ENCODE peak calls at places on chromosomes 2 and 18, in ten cellular contexts. X, Z, Q, V, W, P, O, L, H and G are unnamed samples.

GRCh38 chr2:128454980-128455709 is 136.5 kb upstream of the HS6ST1 start:
- DNase-seq in P (peak), O (no peak), Q (no peak), Z (no peak), L (peak), X (no peak), H (no peak), W (no peak), V (peak), G (no peak)

GRCh38 chr2:158967114-158967730 is 1.2 kb upstream of the TANC1 start:
- DNase-seq in X (no peak), H (peak), Q (no peak), V (no peak), O (no peak), L (no peak), P (peak), Z (no peak), W (peak), G (no peak)

GRCh38 chr2:108534577-108535379 is 508 bp downstream of the LIMS1 start:
- DNase-seq in P (peak), H (peak), Q (peak), Z (no peak), O (peak), W (peak), L (peak), V (peak), X (no peak), G (peak)

GRCh38 chr2:73920577-73921545 is 5.8 kb upstream of the DGUOK start:
- DNase-seq in P (peak), L (peak), H (peak), Z (no peak), Q (no peak), W (no peak), X (peak), O (peak), V (peak), G (no peak)

GRCh38 chr18:46899274-46899948 is 17.9 kb downstream of the PIAS2 start:
- DNase-seq in X (no peak), Q (no peak), V (no peak), W (peak), O (peak), P (no peak), Z (no peak), H (peak), L (peak), G (no peak)

GRCh38 chr2:147460140-147460539 is 384.7 kb upstream of the ACVR2A start:
- DNase-seq in Z (no peak), W (no peak), L (no peak), X (no peak), P (no peak), V (no peak), H (no peak), O (no peak), Q (no peak), G (no peak)

GRCh38 chr2:225570000-225570399 is 170.5 kb downstream of the NYAP2 start:
- DNase-seq in P (no peak), Q (no peak), Z (no peak), V (no peak), O (no peak), W (no peak), H (peak), L (no peak), X (no peak), G (no peak)

GRCh38 chr18:57445488-57446319 is 10.5 kb downstream of the ONECUT2 start:
- DNase-seq in W (no peak), L (peak), Z (no peak), V (no peak), H (no peak), X (no peak), O (no peak), P (no peak), Q (peak), G (no peak)

GRCh38 chr2:241980193-241980592 is 110.7 kb downstream of the RTP5 start:
- DNase-seq in O (no peak), P (no peak), Z (no peak), Q (peak), W (no peak), V (peak), L (no peak), H (no peak), X (no peak), G (no peak)

GRCh38 chr2:172279214-172279613 is 148.2 kb upstream of the ITGA6 start:
- DNase-seq in P (no peak), O (no peak), L (no peak), Q (no peak), V (no peak), X (no peak), W (no peak), H (no peak), Z (no peak), G (no peak)

GRCh38 chr2:215830313-215830712 is 183.0 kb downstream of the MREG start:
- DNase-seq in X (peak), L (no peak), W (peak), Z (no peak), V (no peak), O (no peak), H (peak), Q (no peak), P (peak), G (no peak)

GRCh38 chr18:62332964-62333695 is 8.0 kb downstream of the TNFRSF11A start:
- DNase-seq in O (no peak), Z (no peak), H (no peak), L (no peak), V (no peak), Q (no peak), P (no peak), W (no peak), X (no peak), G (no peak)

GRCh38 chr2:190451561-190452176 is 43.5 kb downstream of the MFSD6 start:
- DNase-seq in X (no peak), P (no peak), Q (no peak), V (no peak), W (peak), Z (no peak), O (no peak), L (no peak), H (peak), G (no peak)

GRCh38 chr2:138421971-138422335 is 79.6 kb upstream of the SPOPL start:
- DNase-seq in L (no peak), W (peak), H (peak), P (no peak), Q (peak), X (peak), Z (no peak), V (no peak), O (no peak), G (no peak)

GRCh38 chr2:176096243-176096985 is 3.2 kb upstream of the HOXD12 start:
- DNase-seq in P (no peak), H (no peak), O (no peak), Q (no peak), V (no peak), W (peak), L (no peak), X (no peak), Z (no peak), G (no peak)

GRCh38 chr18:25233582-25234362 is 118.2 kb downstream of the ZNF521 start:
- DNase-seq in X (no peak), Z (no peak), W (peak), H (peak), P (no peak), L (no peak), O (no peak), Q (no peak), V (no peak), G (no peak)

GRCh38 chr2:44362207-44363015 is 664 bp downstream of the CAMKMT start:
- DNase-seq in L (peak), H (peak), W (peak), Q (peak), V (peak), P (peak), Z (peak), X (peak), O (peak), G (no peak)

GRCh38 chr2:219409619-219410018 is 8.6 kb upstream of the DES start:
- DNase-seq in P (peak), V (no peak), L (no peak), Z (no peak), O (no peak), X (no peak), W (no peak), Q (no peak), H (no peak), G (no peak)

GRCh38 chr2:207624170-207625013 is 802 bp downstream of the METTL21A start:
- DNase-seq in P (peak), V (peak), O (peak), H (peak), W (peak), X (no peak), Z (peak), Q (peak), L (peak), G (peak)

GRCh38 chr18:50424877-50425690 is 50.2 kb downstream of the SKA1 start:
- DNase-seq in X (no peak), Z (no peak), O (no peak), H (peak), W (no peak), L (no peak), V (no peak), P (no peak), Q (no peak), G (no peak)

GRCh38 chr18:35695803-35696202 is 114.3 kb downstream of the GALNT1 start:
- DNase-seq in O (no peak), Q (no peak), Z (no peak), P (no peak), W (no peak), L (no peak), X (no peak), H (no peak), V (no peak), G (no peak)

GRCh38 chr18:23065234-23065806 is 70.0 kb upstream of the CABLES1 start:
- DNase-seq in X (no peak), V (no peak), H (no peak), O (no peak), L (no peak), P (no peak), Z (no peak), Q (no peak), W (no peak), G (no peak)

GRCh38 chr2:9445089-9445488 is 21.6 kb downstream of the CPSF3 start:
- DNase-seq in V (no peak), O (peak), L (no peak), H (no peak), Q (no peak), P (no peak), Z (no peak), X (no peak), W (no peak), G (no peak)

GRCh38 chr18:58051765-58052460 is 7.9 kb downstream of the NEDD4L start:
- DNase-seq in H (peak), Q (no peak), L (no peak), W (peak), X (no peak), V (no peak), Z (no peak), O (peak), P (no peak), G (no peak)

GRCh38 chr2:207224814-207225482 is 59.2 kb upstream of the KLF7 start:
- DNase-seq in V (no peak), X (no peak), H (no peak), L (no peak), Q (no peak), W (no peak), Z (no peak), P (no peak), O (no peak), G (no peak)

GRCh38 chr18:11529081-11529480 is 80.3 kb upstream of the SLC35G4 start:
- DNase-seq in X (no peak), Z (no peak), L (no peak), Q (no peak), H (peak), W (no peak), P (no peak), V (no peak), O (no peak), G (no peak)

GRCh38 chr2:73730810-73731209 is 6.3 kb downstream of the TPRKB start:
- DNase-seq in H (no peak), O (no peak), X (no peak), W (no peak), V (peak), Z (no peak), Q (no peak), L (no peak), P (peak), G (no peak)

GRCh38 chr18:7201096-7201495 is 29.8 kb upstream of the LRRC30 start:
- DNase-seq in V (no peak), W (no peak), L (no peak), Q (no peak), X (no peak), P (no peak), Z (no peak), H (no peak), O (no peak), G (no peak)

GRCh38 chr18:35444636-35445035 is 53.1 kb downstream of the INO80C start:
- DNase-seq in Z (no peak), L (no peak), H (no peak), X (no peak), W (no peak), V (no peak), P (no peak), Q (no peak), O (no peak), G (no peak)

GRCh38 chr2:218395090-218395444 is 4.6 kb upstream of the CTDSP1 start:
- DNase-seq in X (no peak), Z (no peak), P (no peak), O (no peak), L (no peak), Q (no peak), H (no peak), V (no peak), W (no peak), G (no peak)

GRCh38 chr2:218394298-218395089 is 5.2 kb upstream of the CTDSP1 start:
- DNase-seq in O (no peak), P (peak), H (peak), W (no peak), L (no peak), Z (no peak), X (no peak), Q (no peak), V (no peak), G (no peak)

GRCh38 chr2:218395826-218396687 is 3.6 kb upstream of the CTDSP1 start:
- DNase-seq in W (peak), X (peak), O (peak), V (peak), H (peak), P (peak), L (peak), Z (peak), Q (peak), G (peak)

GRCh38 chr2:218396688-218397501 is 2.8 kb upstream of the CTDSP1 start:
- DNase-seq in X (no peak), W (peak), V (peak), Q (peak), O (peak), H (peak), Z (peak), P (peak), L (peak), G (peak)

GRCh38 chr2:218395456-218395825 is 4.2 kb upstream of the CTDSP1 start:
- DNase-seq in V (peak), X (peak), P (no peak), L (no peak), Z (no peak), H (no peak), O (no peak), W (no peak), Q (no peak), G (no peak)
- H3K4me3 ChIP-seq in V (peak), X (peak), P (peak), L (peak), Z (peak), H (peak), O (peak), W (peak), Q (peak), G (peak)

DNA sequence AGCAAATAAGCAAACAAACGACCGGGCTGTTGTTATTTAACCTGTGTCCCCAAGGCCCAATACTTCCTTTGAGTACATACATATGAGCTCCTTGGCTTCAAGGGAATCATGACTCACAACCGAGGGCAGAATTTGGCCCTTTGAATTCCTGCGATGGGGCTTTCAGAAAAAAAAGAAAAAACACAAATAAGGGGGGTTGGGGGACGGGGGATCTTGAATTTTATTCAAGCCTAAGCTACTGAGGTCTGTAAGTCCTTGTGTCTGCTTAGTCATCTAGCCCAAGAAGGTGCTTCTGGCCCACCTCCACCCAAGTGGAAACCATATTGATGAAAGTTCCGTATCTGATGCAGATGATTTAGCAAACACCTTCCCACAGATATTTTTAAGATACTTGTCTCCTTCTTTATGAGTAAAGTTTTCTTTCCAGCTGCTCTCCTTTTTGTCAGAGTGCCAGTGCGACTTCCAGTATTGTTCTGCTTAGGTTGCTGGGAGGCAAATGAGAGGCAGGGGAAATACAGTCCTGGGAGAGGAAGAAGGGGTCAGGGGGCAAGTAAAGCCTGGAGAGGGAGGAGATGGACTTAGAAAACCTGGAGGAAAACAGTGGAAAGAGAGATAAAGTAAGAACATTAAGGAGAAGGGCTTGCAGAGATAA is 169.6 kb downstream of the ZEB2 start:
- DNase-seq in L (peak), H (peak), W (peak), Q (no peak), Z (no peak), V (no peak), X (no peak), P (no peak), O (no peak), G (no peak)
- H3K4me3 ChIP-seq in L (no peak), H (no peak), W (no peak), Q (no peak), Z (no peak), V (no peak), X (no peak), P (no peak), O (no peak), G (no peak)

DNA sequence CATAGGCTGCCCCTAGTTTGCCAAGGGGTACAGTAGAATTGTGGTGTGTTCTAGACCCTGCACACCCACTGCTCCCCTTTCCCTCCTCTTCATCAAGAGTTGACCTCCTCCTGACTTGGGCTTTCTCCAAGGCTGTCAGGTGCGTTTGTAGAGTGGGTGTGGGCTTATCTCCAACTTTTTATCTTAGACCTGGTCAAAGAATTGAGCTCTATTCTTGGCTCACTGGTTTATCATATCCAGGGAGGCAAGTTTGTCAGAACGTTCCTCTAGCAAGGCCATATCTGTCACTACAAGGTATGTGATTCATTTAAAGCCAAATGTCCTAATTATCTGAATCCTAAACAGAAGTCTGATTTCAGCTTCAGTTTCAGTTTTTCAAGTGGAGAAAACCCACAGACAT is 117.2 kb upstream of the MGAT5 start:
- DNase-seq in Z (no peak), H (no peak), X (no peak), W (no peak), V (no peak), O (no peak), L (no peak), P (no peak), Q (no peak), G (no peak)
- H3K4me3 ChIP-seq in Z (no peak), H (no peak), X (no peak), W (no peak), V (no peak), O (no peak), L (no peak), P (no peak), Q (no peak), G (no peak)

GRCh38 chr2:91442246-91442905 is 2750.9 kb downstream of the RPIA start:
- DNase-seq in Z (no peak), W (no peak), V (peak), X (no peak), L (peak), P (no peak), O (no peak), Q (no peak), H (no peak), G (peak)
- H3K4me3 ChIP-seq in Z (peak), W (peak), V (peak), X (no peak), L (no peak), P (no peak), O (no peak), Q (no peak), H (peak), G (no peak)

DNA sequence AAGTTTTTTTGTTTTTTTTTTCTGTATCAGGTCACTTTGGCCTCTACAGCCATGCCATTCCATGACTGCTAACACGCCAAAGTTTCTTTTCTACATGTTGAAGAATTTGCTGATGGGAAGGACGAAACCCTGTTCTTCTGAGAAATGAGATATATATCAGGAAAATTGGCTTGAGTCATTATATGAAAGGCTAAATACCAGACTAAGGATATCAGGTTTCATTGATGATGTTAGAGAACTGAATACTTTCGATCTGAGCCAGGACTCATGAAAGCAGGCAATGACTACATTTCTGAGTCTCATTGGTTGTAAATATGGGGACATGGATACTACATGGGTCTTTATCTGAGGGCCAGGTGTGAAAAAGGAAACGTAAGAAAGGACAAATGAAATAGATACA is 181.4 kb downstream of the OSR1 start:
- DNase-seq in L (no peak), Z (no peak), P (no peak), W (peak), O (no peak), Q (peak), V (no peak), H (peak), X (no peak), G (peak)
- H3K4me3 ChIP-seq in L (no peak), Z (no peak), P (no peak), W (no peak), O (no peak), Q (no peak), V (no peak), H (no peak), X (no peak), G (no peak)